ENCODE peak calls at places on chromosomes 5 and 9, in six cellular contexts. U is adrenal gland, M is A549, F is uterus, Y is sigmoid colon, Q is K562. W is an unnamed sample.

GRCh38 chr5:134289509-134290113 is 63.7 kb upstream of the PPP2CA start:
- DNase-seq in U (peak), M (peak), F (peak), Y (peak), Q (peak), W (peak)

GRCh38 chr5:1464511-1464910 is 19.3 kb upstream of the SLC6A3 start:
- DNase-seq in U (no peak), M (no peak), F (no peak), Y (no peak), Q (no peak), W (no peak)

GRCh38 chr9:129812385-129812784 is 9.4 kb downstream of the TOR1B start:
- DNase-seq in U (no peak), M (no peak), F (no peak), Y (no peak), Q (no peak), W (no peak)

GRCh38 chr5:56993241-56993640 is 41.3 kb upstream of the MIER3 start:
- DNase-seq in U (no peak), M (no peak), F (no peak), Y (no peak), Q (no peak), W (no peak)

GRCh38 chr9:98092633-98092971 is 26.4 kb downstream of the TRIM14 start:
- DNase-seq in U (no peak), M (no peak), F (no peak), Y (no peak), Q (no peak), W (no peak)

GRCh38 chr5:172558076-172558990 is 82.7 kb upstream of the NEURL1B start:
- DNase-seq in U (no peak), M (no peak), F (no peak), Y (peak), Q (no peak), W (no peak)

GRCh38 chr9:137430723-137431415 is 7.7 kb downstream of the NOXA1 start:
- DNase-seq in U (no peak), M (no peak), F (no peak), Y (no peak), Q (no peak), W (no peak)

GRCh38 chr9:96585426-96585825 is 34.2 kb downstream of the CDC14B start:
- DNase-seq in U (no peak), M (no peak), F (no peak), Y (no peak), Q (no peak), W (no peak)

GRCh38 chr5:131019601-131020315 is 145.3 kb downstream of the HINT1 start:
- DNase-seq in U (no peak), M (peak), F (no peak), Y (no peak), Q (no peak), W (no peak)

GRCh38 chr5:2889946-2890475 is 138.5 kb upstream of the IRX2 start:
- DNase-seq in U (no peak), M (no peak), F (no peak), Y (no peak), Q (no peak), W (no peak)

GRCh38 chr9:74942801-74943200 is 9.9 kb downstream of the C9orf40 start:
- DNase-seq in U (no peak), M (no peak), F (no peak), Y (no peak), Q (peak), W (no peak)

GRCh38 chr9:109455391-109455790 is 42.7 kb downstream of the PTPN3 start:
- DNase-seq in U (no peak), M (no peak), F (no peak), Y (no peak), Q (no peak), W (no peak)

GRCh38 chr5:86917117-86917579 is 299.4 kb downstream of the COX7C start:
- DNase-seq in U (no peak), M (peak), F (no peak), Y (no peak), Q (peak), W (no peak)

GRCh38 chr5:124650960-124651662 is 95.3 kb downstream of the ZNF608 start:
- DNase-seq in U (no peak), M (no peak), F (no peak), Y (no peak), Q (no peak), W (no peak)

GRCh38 chr5:137365126-137365865 is 133.8 kb downstream of the SPOCK1 start:
- DNase-seq in U (no peak), M (no peak), F (no peak), Y (no peak), Q (no peak), W (no peak)

GRCh38 chr9:21506910-21507795 is 25.0 kb upstream of the IFNE start:
- DNase-seq in U (no peak), M (peak), F (no peak), Y (no peak), Q (no peak), W (no peak)

GRCh38 chr5:141850183-141850768 is 27.9 kb downstream of the PCDH1 start:
- DNase-seq in U (no peak), M (peak), F (peak), Y (no peak), Q (peak), W (no peak)

GRCh38 chr5:174910245-174910737 is 185.9 kb downstream of the MSX2 start:
- DNase-seq in U (peak), M (peak), F (no peak), Y (peak), Q (peak), W (peak)

GRCh38 chr9:11431490-11431889 is 818.7 kb upstream of the PTPRD start:
- DNase-seq in U (no peak), M (no peak), F (no peak), Y (no peak), Q (no peak), W (no peak)

GRCh38 chr5:14669975-14670374 is 5.5 kb downstream of the OTULIN start:
- DNase-seq in U (no peak), M (no peak), F (no peak), Y (no peak), Q (no peak), W (no peak)

GRCh38 chr5:67941750-67942450 is 273.7 kb upstream of the PIK3R1 start:
- DNase-seq in U (no peak), M (no peak), F (no peak), Y (no peak), Q (no peak), W (no peak)

GRCh38 chr5:84382363-84383295 is 2.1 kb downstream of the EDIL3 start:
- DNase-seq in U (peak), M (peak), F (peak), Y (peak), Q (no peak), W (peak)

GRCh38 chr5:107472620-107473064 is 198.1 kb downstream of the EFNA5 start:
- DNase-seq in U (no peak), M (no peak), F (no peak), Y (no peak), Q (no peak), W (no peak)

DNA sequence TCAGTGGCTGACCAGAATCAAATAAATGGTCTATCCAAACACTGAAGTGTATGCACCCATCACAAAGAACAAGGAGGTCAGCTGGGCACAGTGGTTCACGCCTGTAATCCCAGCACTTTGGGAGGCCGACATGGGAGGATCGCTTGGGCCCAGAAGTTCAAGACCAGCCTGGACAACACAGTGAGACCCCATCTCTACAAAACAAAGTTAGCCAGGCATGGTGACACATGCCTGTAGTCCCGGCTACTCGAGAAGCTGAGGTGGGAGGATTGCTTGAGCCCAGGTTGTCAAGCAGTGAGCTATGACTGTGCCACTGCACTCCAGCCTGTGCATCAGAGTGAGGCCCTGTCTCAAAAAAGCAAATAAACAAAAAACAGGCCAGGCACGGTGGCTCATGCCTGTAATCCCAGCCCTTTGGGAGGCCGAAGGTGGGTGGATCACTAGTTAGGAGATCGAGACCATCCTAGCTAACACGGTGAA is 40.5 kb downstream of the SEMA4D start:
- DNase-seq in U (no peak), M (no peak), F (no peak), Y (no peak), Q (no peak), W (no peak)
- H3K27ac ChIP-seq in U (no peak), M (no peak), F (no peak), Y (no peak), Q (no peak), W (no peak)

DNA sequence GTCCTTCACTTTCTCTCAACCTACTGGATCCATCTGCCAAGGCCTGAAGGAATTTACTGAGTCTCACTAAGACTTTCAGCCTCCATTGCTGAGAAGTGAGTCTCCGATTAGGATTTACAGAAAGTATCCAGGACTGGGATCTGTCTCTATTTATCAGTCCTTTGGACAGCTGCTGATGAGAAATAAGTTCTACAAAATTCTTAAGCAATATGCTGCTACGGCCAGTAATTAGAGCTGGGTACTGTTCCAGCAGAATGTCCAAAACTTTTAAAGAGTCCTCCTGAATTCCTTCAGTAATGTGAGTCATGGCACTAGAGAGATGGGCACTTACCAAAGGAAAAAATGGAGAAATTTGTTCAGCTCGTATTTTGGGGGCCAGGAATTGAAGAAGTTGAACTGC is 5.9 kb downstream of the TEX10 start:
- DNase-seq in U (no peak), M (no peak), F (no peak), Y (no peak), Q (no peak), W (no peak)
- H3K4me3 ChIP-seq in U (no peak), M (no peak), F (no peak), Y (no peak), Q (no peak), W (no peak)

GRCh38 chr9:121609845-121610637 is 41.4 kb upstream of the DAB2IP start:
- DNase-seq in U (peak), M (peak), F (peak), Y (peak), Q (no peak), W (no peak)

GRCh38 chr9:121610638-121610953 is 40.8 kb upstream of the DAB2IP start:
- DNase-seq in U (no peak), M (no peak), F (no peak), Y (no peak), Q (peak), W (no peak)

GRCh38 chr9:121604242-121604641 is 47.2 kb upstream of the DAB2IP start:
- DNase-seq in U (no peak), M (no peak), F (no peak), Y (peak), Q (peak), W (no peak)

GRCh38 chr9:121604654-121605053 is 46.8 kb upstream of the DAB2IP start:
- DNase-seq in U (no peak), M (no peak), F (no peak), Y (no peak), Q (no peak), W (no peak)

GRCh38 chr9:121607434-121608248 is 43.8 kb upstream of the DAB2IP start:
- DNase-seq in U (no peak), M (peak), F (peak), Y (peak), Q (no peak), W (no peak)
- TF ChIP-seq POLR2A in U (no peak), M (no peak), F (no peak), Y (no peak), Q (no peak), W (no peak)

GRCh38 chr5:115599502-115599901 is 2.8 kb downstream of the TICAM2 start:
- DNase-seq in U (peak), M (no peak), F (no peak), Y (no peak), Q (no peak), W (no peak)
- H3K27ac ChIP-seq in U (no peak), M (no peak), F (no peak), Y (no peak), Q (no peak), W (no peak)

DNA sequence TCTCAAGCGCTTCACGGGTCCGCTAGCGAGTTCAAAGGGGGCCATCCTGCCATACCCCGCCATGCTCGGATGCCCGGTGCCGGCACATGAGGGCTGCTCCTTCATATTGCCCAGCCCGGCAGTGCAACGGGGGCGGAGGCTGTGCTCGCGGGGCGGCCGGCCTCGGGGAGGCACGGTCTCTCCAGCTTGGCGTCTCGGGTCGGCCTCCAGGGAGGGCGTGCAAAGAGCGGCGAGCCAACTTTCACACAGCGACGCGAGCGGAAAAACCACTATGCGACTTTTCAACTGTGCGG is 456.1 kb downstream of the RAB3C start:
- DNase-seq in U (no peak), M (no peak), F (no peak), Y (no peak), Q (no peak), W (no peak)
- H3K4me3 ChIP-seq in U (peak), M (peak), F (peak), Y (peak), Q (no peak), W (peak)

GRCh38 chr9:80125731-80126264 is 554.0 kb downstream of the TLE4 start:
- DNase-seq in U (no peak), M (no peak), F (no peak), Y (no peak), Q (no peak), W (no peak)

GRCh38 chr9:80131627-80132026 is 559.9 kb downstream of the TLE4 start:
- DNase-seq in U (no peak), M (no peak), F (no peak), Y (no peak), Q (no peak), W (no peak)

DNA sequence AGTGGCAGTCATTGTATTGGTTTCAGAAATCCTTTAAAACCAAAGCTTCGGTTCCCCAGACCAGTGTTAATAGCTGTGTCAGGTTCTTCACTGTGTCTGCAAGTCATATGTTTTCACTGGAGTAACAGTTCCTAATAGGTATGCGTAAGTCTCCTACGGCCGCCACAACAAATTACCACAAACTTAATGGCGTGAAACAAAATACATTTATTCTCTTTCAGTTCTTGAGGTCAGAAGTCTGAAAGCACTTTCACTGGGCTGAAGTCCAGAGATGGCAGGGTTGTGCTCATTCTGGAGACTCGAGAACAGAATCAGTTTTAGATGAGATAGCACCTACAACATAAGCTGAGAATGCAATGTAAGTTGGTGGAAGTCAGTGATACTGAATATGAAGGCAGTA is 556.2 kb downstream of the TLE4 start:
- DNase-seq in U (no peak), M (no peak), F (no peak), Y (no peak), Q (no peak), W (no peak)
- TF ChIP-seq POLR2A in U (no peak), M (no peak), F (no peak), Y (no peak), Q (no peak), W (no peak)

GRCh38 chr9:89943309-89943708 is 338.5 kb downstream of the GADD45G start:
- DNase-seq in U (no peak), M (no peak), F (no peak), Y (no peak), Q (no peak), W (no peak)
- H3K27ac ChIP-seq in U (no peak), M (no peak), F (peak), Y (peak), Q (no peak), W (no peak)

DNA sequence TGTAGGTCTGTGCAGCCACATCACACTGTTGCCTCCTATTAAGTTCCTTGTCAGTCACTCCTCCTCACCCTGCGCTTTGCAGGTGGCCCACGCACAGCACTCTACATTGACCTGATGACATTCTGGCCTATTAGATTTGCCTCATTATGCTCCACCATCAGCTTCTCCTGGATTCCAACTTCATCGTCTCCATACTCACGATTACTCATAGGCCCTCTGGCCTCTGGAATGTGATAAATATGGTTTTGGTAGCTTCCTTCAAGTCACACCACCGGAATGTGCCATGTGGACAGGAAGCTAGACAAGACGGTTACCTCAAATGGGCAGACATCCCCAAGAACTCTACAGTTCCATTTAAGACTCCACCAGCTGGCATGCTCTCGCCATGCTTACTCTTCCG is 158.0 kb upstream of the LHFPL2 start:
- DNase-seq in U (no peak), M (no peak), F (no peak), Y (no peak), Q (no peak), W (no peak)
- H3K4me3 ChIP-seq in U (no peak), M (no peak), F (no peak), Y (no peak), Q (no peak), W (no peak)

GRCh38 chr5:178208540-178209227 is 4.4 kb downstream of the HNRNPAB start:
- DNase-seq in U (no peak), M (no peak), F (no peak), Y (peak), Q (no peak), W (no peak)
- TF ChIP-seq POLR2A in U (no peak), M (no peak), F (no peak), Y (no peak), Q (no peak), W (no peak)